ENCODE peak calls at places on chromosomes 3 and 15, in six cellular contexts. X, W, Z, T, I and E are unnamed samples.
A peak's percentile ranks its signal among the peaks of the same experiment; 100 is the strongest.

GRCh38 chr15:68479406-68479805 is 47.4 kb upstream of the ITGA11 start:
- DNase-seq in X (peak; percentile 43), W (no peak), Z (no peak), T (no peak), I (no peak), E (no peak)

GRCh38 chr3:142319094-142319493 is 93.7 kb upstream of the GK5 start:
- DNase-seq in X (peak; percentile 64), W (no peak), Z (no peak), T (no peak), I (no peak), E (peak; percentile 14)

GRCh38 chr3:50257990-50258389 is 11.0 kb upstream of the SEMA3B start:
- DNase-seq in X (no peak), W (no peak), Z (no peak), T (no peak), I (no peak), E (no peak)

GRCh38 chr3:157248590-157249425 is 88.9 kb upstream of the CCNL1 start:
- DNase-seq in X (peak; percentile 91), W (no peak), Z (no peak), T (no peak), I (no peak), E (peak; percentile 74)

GRCh38 chr15:94107652-94108051 is 123.7 kb upstream of the MCTP2 start:
- DNase-seq in X (no peak), W (no peak), Z (no peak), T (no peak), I (no peak), E (no peak)

GRCh38 chr3:150130404-150131100 is 159.9 kb upstream of the PFN2 start:
- DNase-seq in X (no peak), W (no peak), Z (no peak), T (no peak), I (no peak), E (no peak)

GRCh38 chr3:175307642-175308041 is 448.5 kb downstream of the NAALADL2 start:
- DNase-seq in X (no peak), W (no peak), Z (no peak), T (no peak), I (no peak), E (no peak)

GRCh38 chr3:81549388-81549787 is 212.1 kb downstream of the GBE1 start:
- DNase-seq in X (no peak), W (no peak), Z (no peak), T (no peak), I (no peak), E (no peak)

GRCh38 chr15:40295297-40295696 is 12.4 kb upstream of the ANKRD63 start:
- DNase-seq in X (no peak), W (no peak), Z (no peak), T (no peak), I (no peak), E (no peak)

GRCh38 chr15:100658895-100659294 is 56.5 kb downstream of the ASB7 start:
- DNase-seq in X (no peak), W (no peak), Z (no peak), T (no peak), I (no peak), E (no peak)

GRCh38 chr15:56871867-56872266 is 46.6 kb upstream of the TCF12 start:
- DNase-seq in X (peak; percentile 2), W (no peak), Z (no peak), T (no peak), I (no peak), E (no peak)

GRCh38 chr15:91882858-91883586 is 29.5 kb downstream of the SLCO3A1 start:
- DNase-seq in X (no peak), W (no peak), Z (no peak), T (no peak), I (no peak), E (no peak)

DNA sequence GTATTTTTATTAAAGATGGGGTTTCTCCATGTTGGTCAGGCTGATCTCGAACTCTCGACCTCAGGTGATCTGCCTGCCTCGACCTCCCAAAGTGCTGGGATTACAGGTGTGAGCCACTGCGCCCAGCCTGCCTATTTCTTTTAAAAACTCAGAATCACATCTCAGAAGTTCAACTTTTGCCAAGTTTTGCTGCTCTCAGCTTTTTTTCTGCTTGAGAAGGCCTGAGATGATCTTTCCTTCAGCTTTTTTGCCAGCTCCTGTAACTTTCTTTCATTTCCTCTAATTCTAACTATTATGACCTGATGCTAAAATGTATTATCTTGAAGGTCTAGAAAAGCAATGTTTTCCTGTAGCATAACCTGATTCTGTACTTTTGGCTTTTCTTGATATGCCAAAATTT is 9.6 kb upstream of the EHHADH start:
- DNase-seq in X (no peak), W (no peak), Z (no peak), T (no peak), I (no peak), E (no peak)
- H3K4me3 ChIP-seq in X (no peak overlapping the region), W (no peak overlapping the region), Z (no peak overlapping the region), T (no peak overlapping the region), I (no peak overlapping the region), E (no peak overlapping the region)

GRCh38 chr15:88476635-88477038 is 9.1 kb downstream of the MRPS11 start:
- DNase-seq in X (peak; percentile 57), W (no peak), Z (peak; percentile 58), T (no peak), I (no peak), E (peak; percentile 31)
- TF ChIP-seq CTCF in X (peak; percentile 48), W (peak; percentile 14), Z (peak; percentile 50), T (peak; percentile 59), I (no peak), E (peak; percentile 50)

GRCh38 chr3:15629860-15630597 is 28.5 kb downstream of the BTD start:
- DNase-seq in X (peak; percentile 94), W (no peak), Z (peak; percentile 90), T (peak; percentile 87), I (no peak), E (peak; percentile 79)
- H3K4me3 ChIP-seq in X (peak overlapping the region; percentile 1), W (peak overlapping the region; percentile 43), Z (peak overlapping the region; percentile 49), T (no peak overlapping the region), I (peak overlapping the region; percentile 18), E (no peak overlapping the region)

DNA sequence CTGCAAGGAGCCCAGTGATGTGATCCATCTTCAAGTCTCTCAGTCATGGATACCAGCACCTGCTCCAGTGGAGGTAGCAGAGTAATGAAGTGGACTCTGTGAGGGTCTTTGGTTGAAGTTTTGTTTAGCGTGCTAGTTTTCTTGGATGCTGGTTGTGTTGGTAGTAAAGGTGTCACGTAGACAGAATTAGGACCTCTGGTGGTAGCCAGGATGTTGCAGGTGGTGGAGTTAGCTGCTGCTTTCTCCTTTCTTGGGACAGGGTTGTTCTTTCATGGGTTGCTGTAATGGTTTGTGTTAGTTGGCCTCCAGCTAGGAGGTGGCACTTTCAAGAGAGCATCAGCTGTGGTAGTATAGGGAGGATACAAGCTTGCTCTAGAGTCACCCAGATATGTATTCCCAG is 125.2 kb downstream of the ANXA2 start:
- DNase-seq in X (no peak), W (no peak), Z (peak; percentile 2), T (no peak), I (no peak), E (no peak)
- TF ChIP-seq CTCF in X (no peak), W (no peak), Z (no peak), T (no peak), I (no peak), E (no peak)

DNA sequence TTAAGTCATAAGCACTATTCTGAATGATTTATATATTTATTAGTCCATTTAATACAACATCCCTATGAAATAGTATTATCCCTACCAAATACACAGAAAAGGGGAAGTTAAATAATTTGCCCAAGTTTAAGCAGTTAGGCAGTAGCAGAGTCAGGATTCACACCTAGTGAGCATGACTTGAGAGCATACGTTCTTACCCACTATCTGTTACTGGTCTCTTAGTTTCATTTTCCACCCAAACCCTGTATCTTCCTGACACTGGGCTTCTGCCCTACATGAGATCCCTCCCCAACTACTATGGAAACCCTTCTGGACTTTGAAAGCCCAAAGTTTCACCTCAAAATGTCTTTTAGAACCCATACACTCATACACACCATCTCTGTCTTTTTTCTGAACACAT is 4.4 kb upstream of the ATOSA start:
- DNase-seq in X (no peak), W (no peak), Z (peak; percentile 69), T (no peak), I (no peak), E (no peak)
- H3K4me3 ChIP-seq in X (no peak overlapping the region), W (no peak overlapping the region), Z (no peak overlapping the region), T (no peak overlapping the region), I (no peak overlapping the region), E (no peak overlapping the region)

GRCh38 chr3:197331131-197331530 is 32.7 kb upstream of the DLG1 start:
- DNase-seq in X (peak; percentile 22), W (no peak), Z (peak; percentile 18), T (no peak), I (no peak), E (peak; percentile 31)
- TF ChIP-seq CTCF in X (peak; percentile 6), W (no peak), Z (no peak), T (peak; percentile 31), I (no peak), E (peak; percentile 12)

DNA sequence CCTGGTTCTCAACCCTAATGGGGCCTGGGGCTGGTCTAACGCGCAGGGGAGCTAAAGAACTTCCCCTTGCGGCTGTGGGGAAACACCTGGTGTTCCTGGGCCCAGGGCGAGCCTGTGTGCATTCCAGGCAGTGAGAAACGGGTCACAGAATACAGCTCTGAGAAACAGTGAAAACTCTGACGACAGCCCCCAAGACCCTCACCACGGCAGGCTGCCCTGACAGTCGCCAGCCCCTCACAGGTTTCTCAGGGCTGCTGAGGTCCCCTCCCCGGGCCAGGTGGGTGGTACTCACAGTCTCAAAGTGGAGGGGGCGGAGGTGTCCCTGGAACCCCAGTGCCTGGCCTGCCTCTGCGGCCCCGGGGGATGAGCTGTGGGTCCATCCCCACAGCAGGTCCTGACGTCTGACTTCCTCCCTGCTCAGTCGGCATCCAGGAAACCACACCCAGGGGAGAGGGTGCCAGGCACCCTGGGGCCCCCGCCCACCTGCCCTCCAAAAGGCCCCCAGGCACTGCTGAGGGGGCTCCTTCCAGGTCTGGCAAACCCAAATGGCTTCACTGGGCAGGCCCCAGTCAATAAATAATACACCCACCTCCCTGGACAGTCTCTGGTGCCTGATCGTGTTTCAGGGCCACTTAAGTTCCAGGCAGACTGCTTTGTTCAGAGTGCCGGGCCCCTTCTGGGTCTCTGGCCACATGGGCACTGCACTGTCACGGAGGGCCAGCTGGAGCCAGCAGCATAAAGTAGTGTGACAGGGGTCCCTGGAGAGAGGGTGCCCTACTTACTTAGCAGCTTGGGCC is 57.7 kb downstream of the IQSEC1 start:
- DNase-seq in X (no peak), W (peak; percentile 81), Z (peak; percentile 77), T (peak; percentile 84), I (peak; percentile 88), E (no peak)
- H3K4me3 ChIP-seq in X (no peak overlapping the region), W (peak overlapping the region; percentile 46), Z (peak overlapping the region; percentile 56), T (peak overlapping the region; percentile 15), I (peak overlapping the region; percentile 25), E (no peak overlapping the region)